ENCODE peak calls at places on chromosome 19, in nine cellular contexts. One of them, this sample, is unnamed.

GRCh38 chr19:22882797-22883196 is 50.7 kb downstream of the ZNF723 start:
- DNase-seq in non-pigmented ciliary epithelial cell: peak
- DNase-seq in epithelial cell of esophagus: peak
- DNase-seq in DMS79 treated with DMSO at 0.1 percent for 48 hours: no peak
- DNase-seq in AG09309: no peak
- DNase-seq in endothelial cell: no peak
- DNase-seq in neural progenitor cell: peak
- DNase-seq in T-helper 1 cell: no peak
- DNase-seq in H9: no peak
- DNase-seq in this sample: peak

GRCh38 chr19:4970558-4971423 is 1.9 kb downstream of the KDM4B start:
- DNase-seq in H9: no peak
- DNase-seq in T-helper 1 cell: no peak
- DNase-seq in non-pigmented ciliary epithelial cell: no peak
- DNase-seq in DMS79 treated with DMSO at 0.1 percent for 48 hours: peak
- DNase-seq in epithelial cell of esophagus: peak
- DNase-seq in neural progenitor cell: peak
- DNase-seq in AG09309: no peak
- DNase-seq in endothelial cell: no peak
- DNase-seq in this sample: peak

GRCh38 chr19:28686741-28687140 is 526.2 kb downstream of the UQCRFS1 start:
- DNase-seq in neural progenitor cell: no peak
- DNase-seq in endothelial cell: no peak
- DNase-seq in DMS79 treated with DMSO at 0.1 percent for 48 hours: no peak
- DNase-seq in epithelial cell of esophagus: no peak
- DNase-seq in non-pigmented ciliary epithelial cell: no peak
- DNase-seq in AG09309: no peak
- DNase-seq in H9: no peak
- DNase-seq in T-helper 1 cell: no peak
- DNase-seq in this sample: no peak

GRCh38 chr19:41915248-41916032 is 12.8 kb downstream of the ERFL start:
- DNase-seq in DMS79 treated with DMSO at 0.1 percent for 48 hours: no peak
- DNase-seq in neural progenitor cell: no peak
- DNase-seq in non-pigmented ciliary epithelial cell: no peak
- DNase-seq in epithelial cell of esophagus: no peak
- DNase-seq in endothelial cell: no peak
- DNase-seq in H9: no peak
- DNase-seq in T-helper 1 cell: no peak
- DNase-seq in AG09309: no peak
- DNase-seq in this sample: no peak

GRCh38 chr19:58514564-58515020 is 2.8 kb upstream of the SLC27A5 start:
- DNase-seq in epithelial cell of esophagus: no peak
- DNase-seq in endothelial cell: no peak
- DNase-seq in T-helper 1 cell: no peak
- DNase-seq in DMS79 treated with DMSO at 0.1 percent for 48 hours: no peak
- DNase-seq in H9: no peak
- DNase-seq in non-pigmented ciliary epithelial cell: no peak
- DNase-seq in AG09309: no peak
- DNase-seq in neural progenitor cell: no peak
- DNase-seq in this sample: no peak

GRCh38 chr19:10979950-10980349 is 19.1 kb downstream of the SMARCA4 start:
- DNase-seq in epithelial cell of esophagus: no peak
- DNase-seq in H9: no peak
- DNase-seq in neural progenitor cell: no peak
- DNase-seq in AG09309: no peak
- DNase-seq in non-pigmented ciliary epithelial cell: no peak
- DNase-seq in T-helper 1 cell: no peak
- DNase-seq in endothelial cell: no peak
- DNase-seq in DMS79 treated with DMSO at 0.1 percent for 48 hours: no peak
- DNase-seq in this sample: no peak

GRCh38 chr19:12721656-12722565 is 1.8 kb downstream of the TNPO2 start:
- DNase-seq in neural progenitor cell: peak
- DNase-seq in AG09309: no peak
- DNase-seq in non-pigmented ciliary epithelial cell: no peak
- DNase-seq in DMS79 treated with DMSO at 0.1 percent for 48 hours: peak
- DNase-seq in T-helper 1 cell: no peak
- DNase-seq in epithelial cell of esophagus: peak
- DNase-seq in H9: peak
- DNase-seq in endothelial cell: peak
- DNase-seq in this sample: peak

GRCh38 chr19:39430675-39431593 is 4.8 kb downstream of the RPS16 start:
- DNase-seq in epithelial cell of esophagus: peak
- DNase-seq in AG09309: no peak
- DNase-seq in non-pigmented ciliary epithelial cell: peak
- DNase-seq in DMS79 treated with DMSO at 0.1 percent for 48 hours: no peak
- DNase-seq in T-helper 1 cell: peak
- DNase-seq in neural progenitor cell: no peak
- DNase-seq in endothelial cell: no peak
- DNase-seq in H9: peak
- DNase-seq in this sample: peak